ENCODE peak calls at places on chromosomes 4 and X, in eight cellular contexts. Q is NCI-H69; G is H54; K is HS-5; J is heart right ventricle; T is thyroid gland; X is GM12891; H is stimulated activated CD4-positive, alpha-beta T cell treated with anti-CD3 and anti-CD28 coated beads, Interleukin-2, amount 100 ng/mL, for 48 hours. U is an unnamed sample.

GRCh38 chrX:10519278-10519677 is 101.1 kb downstream of the MID1 start:
- DNase-seq in J (no peak), X (no peak), Q (no peak), K (no peak), T (no peak), H (no peak), G (no peak), U (no peak)

GRCh38 chrX:39907964-39908616 is 189.7 kb downstream of the BCOR start:
- DNase-seq in X (no peak), Q (no peak), H (no peak), T (peak; percentile 87), G (peak; percentile 49), J (peak; percentile 44), K (peak; percentile 87), U (peak; percentile 32)

GRCh38 chr4:170610464-170610863 is 520.7 kb upstream of the AADAT start:
- DNase-seq in K (no peak), X (no peak), T (no peak), J (no peak), Q (no peak), G (no peak), H (no peak), U (no peak)

GRCh38 chr4:3483471-3483921 is 20.4 kb downstream of the DOK7 start:
- DNase-seq in T (peak; percentile 28), K (no peak), X (no peak), H (no peak), J (peak; percentile 84), Q (no peak), G (no peak), U (peak; percentile 62)

GRCh38 chr4:123443401-123444297 is 47.1 kb downstream of the SPRY1 start:
- DNase-seq in K (no peak), G (no peak), X (no peak), J (no peak), T (no peak), Q (no peak), H (peak; percentile 19), U (peak; percentile 62)

GRCh38 chr4:80155286-80155982 is 41.9 kb upstream of the PRDM8 start:
- DNase-seq in H (no peak), X (no peak), J (no peak), T (no peak), G (no peak), K (no peak), Q (peak; percentile 10), U (no peak)

GRCh38 chrX:20388594-20388993 is 121.9 kb upstream of the RPS6KA3 start:
- DNase-seq in H (no peak), K (no peak), Q (no peak), X (no peak), J (no peak), T (no peak), G (no peak), U (no peak)

GRCh38 chr4:37392540-37393255 is 148.2 kb downstream of the NWD2 start:
- DNase-seq in X (no peak), T (peak; percentile 95), Q (no peak), G (peak; percentile 2), J (peak; percentile 65), H (no peak), K (no peak), U (peak; percentile 19)

GRCh38 chr4:11312389-11312788 is 116.3 kb downstream of the HS3ST1 start:
- DNase-seq in K (no peak), H (no peak), T (no peak), G (no peak), Q (no peak), J (peak; percentile 6), X (no peak), U (no peak)

GRCh38 chr4:107380836-107381438 is 339.1 kb downstream of the PAPSS1 start:
- DNase-seq in K (no peak), Q (no peak), J (no peak), T (no peak), H (no peak), G (no peak), X (no peak), U (no peak)

GRCh38 chr4:182062936-182063335 is 180.3 kb upstream of the TENM3 start:
- DNase-seq in Q (peak; percentile 18), G (peak; percentile 22), K (peak; percentile 50), H (no peak), X (no peak), T (no peak), J (no peak), U (peak; percentile 40)

GRCh38 chrX:40098264-40099045 is 697 bp upstream of the BCOR start:
- DNase-seq in J (peak; percentile 23), G (no peak), Q (peak; percentile 79), H (no peak), X (no peak), K (no peak), T (peak; percentile 60), U (peak; percentile 88)

GRCh38 chr4:75844151-75844662 is 58.0 kb downstream of the PPEF2 start:
- DNase-seq in H (no peak), T (peak; percentile 23), G (peak; percentile 12), Q (no peak), K (peak; percentile 86), J (no peak), X (no peak), U (no peak)

GRCh38 chrX:110531873-110532272 is 173.2 kb downstream of the RTL9 start:
- DNase-seq in K (no peak), X (no peak), J (peak; percentile 5), Q (no peak), H (no peak), G (no peak), T (no peak), U (no peak)

GRCh38 chrX:130053236-130053635 is 57.1 kb downstream of the ELF4 start:
- DNase-seq in Q (peak; percentile 36), H (no peak), K (no peak), G (no peak), X (no peak), T (no peak), J (no peak), U (peak; percentile 35)

GRCh38 chr4:7677086-7677485 is 242.4 kb upstream of the PSAPL1 start:
- DNase-seq in J (no peak), T (no peak), K (no peak), Q (no peak), H (no peak), G (no peak), X (no peak), U (no peak)

GRCh38 chr4:6548201-6548881 is 26.6 kb upstream of the MAN2B2 start:
- DNase-seq in H (no peak), J (peak; percentile 43), K (no peak), T (no peak), X (no peak), G (peak; percentile 56), Q (peak; percentile 58), U (peak; percentile 47)

GRCh38 chrX:154484255-154485149 is 1.9 kb downstream of the UBL4A start:
- DNase-seq in T (no peak), Q (no peak), K (no peak), G (no peak), J (no peak), H (no peak), X (no peak), U (no peak)

GRCh38 chrX:16444353-16444752 is 205.6 kb upstream of the S100G start:
- DNase-seq in T (peak; percentile 11), Q (peak; percentile 38), K (no peak), H (no peak), X (no peak), G (no peak), J (no peak), U (peak; percentile 44)

GRCh38 chrX:69065451-69065850 is 99.8 kb downstream of the PJA1 start:
- DNase-seq in H (no peak), G (no peak), K (no peak), X (no peak), Q (peak; percentile 28), T (no peak), J (no peak), U (no peak)

GRCh38 chr4:7291372-7292135 is 99.2 kb downstream of the SORCS2 start:
- DNase-seq in T (peak; percentile 90), Q (no peak), H (no peak), X (no peak), G (no peak), J (peak; percentile 79), K (no peak), U (peak; percentile 47)

GRCh38 chr4:172808196-172808595 is 360.4 kb upstream of the GALNT7 start:
- DNase-seq in Q (no peak), H (no peak), G (no peak), T (no peak), J (no peak), K (no peak), X (no peak), U (no peak)

GRCh38 chr4:158758142-158758541 is 10.7 kb upstream of the FNIP2 start:
- DNase-seq in K (no peak), H (no peak), Q (no peak), X (no peak), J (no peak), G (no peak), T (no peak), U (no peak)

GRCh38 chr4:26206981-26207380 is 113.8 kb upstream of the RBPJ start:
- DNase-seq in X (no peak), K (no peak), H (no peak), J (no peak), T (no peak), Q (peak; percentile 86), G (no peak), U (no peak)

GRCh38 chrX:20362268-20363002 is 95.7 kb upstream of the RPS6KA3 start:
- DNase-seq in H (no peak), T (no peak), X (no peak), K (no peak), Q (peak; percentile 88), J (no peak), G (no peak), U (peak; percentile 59)

U was measured in left kidney.